ENCODE peak calls at places on chromosomes 5 and 9, in eight cellular contexts. V, R, Y, O, K, J, D and S are unnamed samples.

GRCh38 chr5:112228672-112229071 is 190.4 kb downstream of the EPB41L4A start:
- DNase-seq in V (peak; percentile 93), R (no peak), Y (peak; percentile 74), O (peak; percentile 93), K (no peak), J (no peak), D (peak; percentile 15), S (peak; percentile 23)

GRCh38 chr5:106171132-106171531 is 1499.6 kb downstream of the EFNA5 start:
- DNase-seq in V (no peak), R (no peak), Y (peak; percentile 52), O (no peak), K (no peak), J (no peak), D (no peak), S (no peak)

GRCh38 chr5:94375801-94376200 is 242.6 kb downstream of the KIAA0825 start:
- DNase-seq in V (peak; percentile 9), R (no peak), Y (peak; percentile 2), O (no peak), K (no peak), J (no peak), D (no peak), S (no peak)

GRCh38 chr5:120613729-120614128 is 149.6 kb downstream of the PRR16 start:
- DNase-seq in V (peak; percentile 71), R (no peak), Y (no peak), O (no peak), K (no peak), J (no peak), D (no peak), S (no peak)

GRCh38 chr9:69582544-69583297 is 89.5 kb downstream of the APBA1 start:
- DNase-seq in V (peak; percentile 34), R (no peak), Y (no peak), O (no peak), K (no peak), J (no peak), D (no peak), S (no peak)

GRCh38 chr5:64939772-64940510 is 171.2 kb downstream of the CWC27 start:
- DNase-seq in V (peak; percentile 59), R (peak; percentile 8), Y (peak; percentile 39), O (peak; percentile 75), K (no peak), J (no peak), D (no peak), S (no peak)

GRCh38 chr9:129619787-129620668 is 873 bp downstream of the C9orf50 start:
- DNase-seq in V (no peak), R (no peak), Y (no peak), O (no peak), K (peak; percentile 30), J (no peak), D (no peak), S (no peak)

GRCh38 chr5:103218164-103218563 is 40.4 kb upstream of the MACIR start:
- DNase-seq in V (peak; percentile 86), R (no peak), Y (peak; percentile 94), O (no peak), K (no peak), J (no peak), D (peak; percentile 62), S (no peak)

GRCh38 chr5:159899067-159900049 is 16.9 kb upstream of the ADRA1B start:
- DNase-seq in V (no peak), R (no peak), Y (peak; percentile 66), O (no peak), K (no peak), J (no peak), D (peak; percentile 88), S (no peak)

GRCh38 chr5:148732692-148733091 is 78.4 kb upstream of the HTR4 start:
- DNase-seq in V (no peak), R (no peak), Y (no peak), O (no peak), K (no peak), J (no peak), D (no peak), S (no peak)

GRCh38 chr5:48192-48591 is 43.8 kb upstream of the PLEKHG4B start:
- DNase-seq in V (no peak), R (no peak), Y (no peak), O (no peak), K (no peak), J (no peak), D (no peak), S (no peak)

GRCh38 chr9:7782390-7783120 is 17.0 kb downstream of the DMAC1 start:
- DNase-seq in V (no peak), R (no peak), Y (no peak), O (no peak), K (no peak), J (no peak), D (no peak), S (no peak)

GRCh38 chr9:105632807-105633206 is 29.4 kb upstream of the TAL2 start:
- DNase-seq in V (no peak), R (no peak), Y (no peak), O (no peak), K (no peak), J (no peak), D (no peak), S (no peak)

GRCh38 chr9:30915451-30915850 is 1469.0 kb upstream of the ACO1 start:
- DNase-seq in V (no peak), R (no peak), Y (no peak), O (no peak), K (no peak), J (no peak), D (no peak), S (no peak)

GRCh38 chr5:175214152-175214551 is 229.8 kb downstream of the DRD1 start:
- DNase-seq in V (peak; percentile 82), R (no peak), Y (peak; percentile 84), O (no peak), K (no peak), J (no peak), D (peak; percentile 87), S (peak; percentile 78)

GRCh38 chr5:137516251-137516797 is 17.2 kb upstream of the SPOCK1 start:
- DNase-seq in V (no peak), R (no peak), Y (no peak), O (no peak), K (no peak), J (no peak), D (no peak), S (no peak)

GRCh38 chr9:69546265-69546664 is 125.9 kb downstream of the APBA1 start:
- DNase-seq in V (peak; percentile 55), R (peak; percentile 23), Y (no peak), O (no peak), K (no peak), J (no peak), D (peak; percentile 15), S (no peak)

GRCh38 chr5:133331866-133332731 is 280.2 kb downstream of the FSTL4 start:
- DNase-seq in V (no peak), R (no peak), Y (no peak), O (peak; percentile 57), K (no peak), J (no peak), D (no peak), S (no peak)

GRCh38 chr9:126298319-126298801 is 28.3 kb upstream of the MVB12B start:
- DNase-seq in V (no peak), R (no peak), Y (no peak), O (no peak), K (no peak), J (no peak), D (no peak), S (no peak)

GRCh38 chr5:66967826-66968262 is 228.8 kb downstream of the CD180 start:
- DNase-seq in V (peak; percentile 57), R (no peak), Y (peak; percentile 85), O (no peak), K (no peak), J (no peak), D (peak; percentile 14), S (no peak)

GRCh38 chr9:127121628-127122175 is 733 bp downstream of the ANGPTL2 start:
- DNase-seq in V (no peak), R (no peak), Y (peak; percentile 38), O (no peak), K (no peak), J (no peak), D (peak; percentile 25), S (no peak)

GRCh38 chr5:8756498-8757084 is 789.3 kb downstream of the SEMA5A start:
- DNase-seq in V (peak; percentile 63), R (no peak), Y (peak; percentile 70), O (no peak), K (no peak), J (no peak), D (peak; percentile 37), S (no peak)

GRCh38 chr9:69877852-69878507 is 57.4 kb downstream of the CFAP95 start:
- DNase-seq in V (peak; percentile 53), R (peak; percentile 35), Y (peak; percentile 78), O (no peak), K (no peak), J (peak; percentile 25), D (peak; percentile 53), S (no peak)

GRCh38 chr5:154205441-154206117 is 15.0 kb downstream of the GALNT10 start:
- DNase-seq in V (no peak), R (no peak), Y (no peak), O (no peak), K (no peak), J (no peak), D (peak; percentile 43), S (no peak)

GRCh38 chr9:21591221-21592062 is 109.3 kb upstream of the IFNE start:
- DNase-seq in V (peak; percentile 99), R (peak; percentile 33), Y (peak; percentile 99), O (no peak), K (peak; percentile 45), J (no peak), D (peak; percentile 99), S (peak; percentile 93)

GRCh38 chr5:75021229-75021628 is 31.1 kb downstream of the GCNT4 start:
- DNase-seq in V (no peak), R (no peak), Y (no peak), O (no peak), K (no peak), J (no peak), D (no peak), S (no peak)

GRCh38 chr5:44632344-44632743 is 176.4 kb upstream of the MRPS30 start:
- DNase-seq in V (no peak), R (no peak), Y (peak; percentile 0), O (no peak), K (no peak), J (no peak), D (no peak), S (no peak)

GRCh38 chr5:172771439-172772111 is 580 bp upstream of the DUSP1 start:
- DNase-seq in V (peak; percentile 49), R (no peak), Y (peak; percentile 70), O (no peak), K (no peak), J (no peak), D (no peak), S (no peak)

GRCh38 chr5:139574641-139575312 is 13.6 kb downstream of the UBE2D2 start:
- DNase-seq in V (no peak), R (peak; percentile 53), Y (peak; percentile 58), O (no peak), K (no peak), J (peak; percentile 60), D (peak; percentile 31), S (no peak)

GRCh38 chr9:136345281-136346156 is 18.0 kb downstream of the DNLZ start:
- DNase-seq in V (peak; percentile 63), R (no peak), Y (peak; percentile 62), O (peak; percentile 86), K (no peak), J (no peak), D (peak; percentile 55), S (no peak)

GRCh38 chr9:126151671-126152050 is 175.0 kb upstream of the MVB12B start:
- DNase-seq in V (no peak), R (peak; percentile 35), Y (no peak), O (peak; percentile 58), K (no peak), J (no peak), D (no peak), S (no peak)

GRCh38 chr9:96169488-96169887 is 132.5 kb downstream of the HSD17B3 start:
- DNase-seq in V (peak; percentile 47), R (peak; percentile 51), Y (no peak), O (no peak), K (no peak), J (no peak), D (no peak), S (no peak)

GRCh38 chr5:852018-852417 is 1.2 kb upstream of the ZDHHC11 start:
- DNase-seq in V (no peak), R (no peak), Y (no peak), O (no peak), K (no peak), J (no peak), D (no peak), S (no peak)

GRCh38 chr9:132319421-132320110 is 35.2 kb downstream of the SETX start:
- DNase-seq in V (peak; percentile 32), R (no peak), Y (peak; percentile 68), O (no peak), K (no peak), J (no peak), D (no peak), S (no peak)